ENCODE peak calls at places on chromosome 1, in six cellular contexts. N is left lung, V is heart left ventricle, F is breast epithelium, Y is IMR-90, I is left ventricle myocardium inferior. O is an unnamed sample.

GRCh38 chr1:200776949-200777348 is 38.3 kb downstream of the CAMSAP2 start:
- DNase-seq in N (no peak), V (no peak), F (no peak), Y (peak), I (no peak), O (no peak)

GRCh38 chr1:204087181-204087892 is 14.4 kb downstream of the SOX13 start:
- DNase-seq in N (no peak), V (no peak), F (no peak), Y (no peak), I (no peak), O (no peak)

GRCh38 chr1:212858461-212859265 is 588 bp downstream of the FLVCR1 start:
- DNase-seq in N (peak), V (peak), F (peak), Y (peak), I (peak), O (peak)

GRCh38 chr1:145927073-145927886 is at the start of gene RBM8A:
- DNase-seq in N (peak), V (peak), F (peak), Y (peak), I (peak), O (peak)

GRCh38 chr1:225573216-225573615 is 79.7 kb downstream of the ENAH start:
- DNase-seq in N (no peak), V (no peak), F (no peak), Y (no peak), I (no peak), O (no peak)

GRCh38 chr1:6508876-6509602 is 17.6 kb upstream of the PLEKHG5 start:
- DNase-seq in N (no peak), V (peak), F (no peak), Y (no peak), I (no peak), O (no peak)

GRCh38 chr1:160032165-160032827 is 506 bp upstream of the PIGM start:
- DNase-seq in N (no peak), V (no peak), F (no peak), Y (no peak), I (no peak), O (no peak)

GRCh38 chr1:195664628-195665027 is 943.6 kb downstream of the KCNT2 start:
- DNase-seq in N (no peak), V (no peak), F (no peak), Y (peak), I (no peak), O (no peak)

GRCh38 chr1:44436401-44437394 is 31.6 kb downstream of the RNF220 start:
- DNase-seq in N (no peak), V (no peak), F (no peak), Y (no peak), I (no peak), O (no peak)

GRCh38 chr1:234737915-234738314 is 127.9 kb upstream of the IRF2BP2 start:
- DNase-seq in N (no peak), V (no peak), F (no peak), Y (no peak), I (no peak), O (no peak)

GRCh38 chr1:34839526-34840305 is 19.8 kb downstream of the SMIM12 start:
- DNase-seq in N (no peak), V (no peak), F (no peak), Y (no peak), I (no peak), O (no peak)

GRCh38 chr1:100299521-100300222 is 33.7 kb downstream of the RTCA start:
- DNase-seq in N (no peak), V (no peak), F (no peak), Y (no peak), I (no peak), O (no peak)

GRCh38 chr1:109906839-109907180 is 3.8 kb upstream of the CSF1 start:
- DNase-seq in N (no peak), V (no peak), F (no peak), Y (no peak), I (no peak), O (no peak)

GRCh38 chr1:163275222-163275621 is 46.5 kb upstream of the NUF2 start:
- DNase-seq in N (no peak), V (no peak), F (no peak), Y (peak), I (no peak), O (no peak)

GRCh38 chr1:39016604-39017171 is 9.5 kb upstream of the NDUFS5 start:
- DNase-seq in N (no peak), V (no peak), F (no peak), Y (no peak), I (no peak), O (no peak)

GRCh38 chr1:210711825-210712224 is 383.1 kb downstream of the HHAT start:
- DNase-seq in N (no peak), V (peak), F (no peak), Y (no peak), I (no peak), O (no peak)

GRCh38 chr1:241844593-241844992 is 3.4 kb upstream of the EXO1 start:
- DNase-seq in N (no peak), V (no peak), F (no peak), Y (no peak), I (no peak), O (no peak)

GRCh38 chr1:21622466-21623315 is 46.5 kb downstream of the RAP1GAP start:
- DNase-seq in N (no peak), V (no peak), F (no peak), Y (no peak), I (peak), O (peak)

GRCh38 chr1:215911406-215911968 is 344.4 kb downstream of the KCTD3 start:
- DNase-seq in N (no peak), V (no peak), F (no peak), Y (peak), I (no peak), O (no peak)

GRCh38 chr1:159211331-159212136 is 6.9 kb downstream of the ACKR1 start:
- DNase-seq in N (no peak), V (no peak), F (no peak), Y (peak), I (no peak), O (peak)

GRCh38 chr1:16478091-16478490 is 36.0 kb downstream of the RNU1-1 start:
- DNase-seq in N (peak), V (no peak), F (no peak), Y (no peak), I (no peak), O (no peak)

GRCh38 chr1:176073524-176074157 is 133.4 kb downstream of the COP1 start:
- DNase-seq in N (no peak), V (no peak), F (no peak), Y (peak), I (no peak), O (no peak)
- TF ChIP-seq CTCF in N (peak), V (peak), F (peak), Y (peak), I (peak), O (peak)

GRCh38 chr1:13539683-13540082 is 25.9 kb upstream of the LRRC38 start:
- DNase-seq in N (no peak), V (no peak), F (no peak), Y (no peak), I (no peak), O (no peak)
- TF ChIP-seq CTCF in N (no peak), V (no peak), F (no peak), Y (no peak), I (no peak), O (no peak)

DNA sequence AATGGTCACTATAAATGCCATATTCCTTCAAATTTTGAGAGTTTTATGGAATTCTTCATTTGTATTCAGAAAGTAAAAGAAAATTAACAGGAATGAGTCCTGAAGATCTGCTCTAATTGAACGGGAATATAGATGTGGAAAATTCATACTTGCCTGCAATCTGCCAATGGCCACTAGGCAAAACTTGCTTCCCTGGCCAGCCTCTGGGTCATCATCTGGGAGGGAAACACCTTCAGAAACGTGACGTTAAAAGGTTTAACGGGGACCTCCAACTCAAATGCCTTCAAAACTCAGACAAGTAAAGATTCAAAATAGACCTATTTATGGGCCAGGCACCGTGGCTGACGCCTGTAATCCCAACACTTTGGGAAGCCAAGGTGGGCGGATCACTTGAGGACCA is 21.7 kb upstream of the CTSK start:
- DNase-seq in N (no peak), V (no peak), F (no peak), Y (no peak), I (no peak), O (no peak)
- TF ChIP-seq CTCF in N (no peak), V (peak), F (no peak), Y (no peak), I (peak), O (no peak)

GRCh38 chr1:97743129-97743528 is 177.7 kb downstream of the DPYD start:
- DNase-seq in N (no peak), V (no peak), F (no peak), Y (no peak), I (no peak), O (no peak)

GRCh38 chr1:97745912-97746311 is 174.9 kb downstream of the DPYD start:
- DNase-seq in N (no peak), V (no peak), F (no peak), Y (peak), I (no peak), O (no peak)

GRCh38 chr1:97739596-97740103 is 181.2 kb downstream of the DPYD start:
- DNase-seq in N (no peak), V (no peak), F (no peak), Y (peak), I (no peak), O (no peak)

GRCh38 chr1:97738270-97738669 is 182.6 kb downstream of the DPYD start:
- DNase-seq in N (no peak), V (no peak), F (no peak), Y (no peak), I (no peak), O (no peak)

DNA sequence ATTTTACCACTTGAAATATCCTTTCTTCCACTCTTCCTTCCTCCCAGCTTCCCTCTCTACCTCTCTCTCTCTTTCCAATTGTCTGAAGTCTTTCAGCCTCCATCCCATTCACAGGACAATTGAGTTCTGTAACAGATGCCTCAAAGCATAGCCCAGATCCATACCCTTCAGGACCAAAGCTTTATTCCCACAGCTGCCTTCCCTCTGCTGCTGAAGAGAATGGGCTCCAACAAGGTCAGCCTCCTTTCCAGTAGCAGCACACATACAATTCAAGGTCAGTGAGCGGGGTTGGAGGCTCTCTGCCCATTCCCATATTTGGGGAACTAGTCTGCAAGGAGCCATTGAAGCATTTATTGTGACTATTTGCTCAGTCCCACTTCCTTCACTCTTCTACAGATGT is 179.9 kb downstream of the DPYD start:
- DNase-seq in N (no peak), V (no peak), F (no peak), Y (no peak), I (no peak), O (no peak)
- TF ChIP-seq CTCF in N (no peak), V (no peak), F (no peak), Y (no peak), I (no peak), O (no peak)